ENCODE peak calls at places on chromosomes 4 and X, in eight cellular contexts. One of them, this sample, is unnamed.

GRCh38 chr4:110364911-110365520 is 110.9 kb upstream of the ENPEP start:
- DNase-seq in nucleus accumbens: no peak
- DNase-seq in MV-4-11: no peak
- DNase-seq in AG10803: peak; percentile 19
- DNase-seq in AG08395: no peak
- DNase-seq in ELR: no peak
- DNase-seq in AG09309: no peak
- DNase-seq in SW 1271: no peak
- DNase-seq in this sample: no peak

GRCh38 chr4:105950701-105951100 is 55.4 kb downstream of the NPNT start:
- DNase-seq in nucleus accumbens: no peak
- DNase-seq in MV-4-11: no peak
- DNase-seq in AG10803: no peak
- DNase-seq in AG08395: no peak
- DNase-seq in ELR: no peak
- DNase-seq in AG09309: no peak
- DNase-seq in SW 1271: no peak
- DNase-seq in this sample: no peak

GRCh38 chrX:73855546-73855945 is 292.5 kb downstream of the CHIC1 start:
- DNase-seq in nucleus accumbens: peak; percentile 62
- DNase-seq in MV-4-11: peak; percentile 29
- DNase-seq in AG10803: peak; percentile 51
- DNase-seq in AG08395: peak; percentile 58
- DNase-seq in ELR: peak; percentile 63
- DNase-seq in AG09309: peak; percentile 33
- DNase-seq in SW 1271: peak; percentile 22
- DNase-seq in this sample: peak; percentile 58

GRCh38 chr4:77010841-77011354 is 61.3 kb downstream of the SEPTIN11 start:
- DNase-seq in nucleus accumbens: no peak
- DNase-seq in MV-4-11: no peak
- DNase-seq in AG10803: peak; percentile 91
- DNase-seq in AG08395: peak; percentile 79
- DNase-seq in ELR: peak; percentile 92
- DNase-seq in AG09309: no peak
- DNase-seq in SW 1271: no peak
- DNase-seq in this sample: peak; percentile 40

GRCh38 chr4:107037188-107037587 is 1.1 kb upstream of the DKK2 start:
- DNase-seq in nucleus accumbens: no peak
- DNase-seq in MV-4-11: peak; percentile 23
- DNase-seq in AG10803: peak; percentile 56
- DNase-seq in AG08395: peak; percentile 51
- DNase-seq in ELR: peak; percentile 58
- DNase-seq in AG09309: no peak
- DNase-seq in SW 1271: no peak
- DNase-seq in this sample: peak; percentile 43

GRCh38 chr4:30718021-30718888 is 1.9 kb upstream of the PCDH7 start:
- DNase-seq in nucleus accumbens: peak; percentile 34
- DNase-seq in MV-4-11: no peak
- DNase-seq in AG10803: no peak
- DNase-seq in AG08395: no peak
- DNase-seq in ELR: peak; percentile 75
- DNase-seq in AG09309: no peak
- DNase-seq in SW 1271: no peak
- DNase-seq in this sample: peak; percentile 8

GRCh38 chr4:184237612-184238011 is 19.9 kb upstream of the ENPP6 start:
- DNase-seq in nucleus accumbens: no peak
- DNase-seq in MV-4-11: peak; percentile 3
- DNase-seq in AG10803: no peak
- DNase-seq in AG08395: no peak
- DNase-seq in ELR: no peak
- DNase-seq in AG09309: no peak
- DNase-seq in SW 1271: no peak
- DNase-seq in this sample: no peak

GRCh38 chr4:84939111-84939510 is 27.4 kb downstream of the WDFY3 start:
- DNase-seq in nucleus accumbens: no peak
- DNase-seq in MV-4-11: no peak
- DNase-seq in AG10803: no peak
- DNase-seq in AG08395: no peak
- DNase-seq in ELR: peak; percentile 2
- DNase-seq in AG09309: no peak
- DNase-seq in SW 1271: no peak
- DNase-seq in this sample: no peak

GRCh38 chrX:21382715-21383114 is 8.5 kb downstream of the CNKSR2 start:
- DNase-seq in nucleus accumbens: no peak
- DNase-seq in MV-4-11: no peak
- DNase-seq in AG10803: no peak
- DNase-seq in AG08395: no peak
- DNase-seq in ELR: peak; percentile 16
- DNase-seq in AG09309: no peak
- DNase-seq in SW 1271: no peak
- DNase-seq in this sample: no peak

GRCh38 chr4:74999714-75000309 is 66.9 kb downstream of the PARM1 start:
- DNase-seq in nucleus accumbens: no peak
- DNase-seq in MV-4-11: no peak
- DNase-seq in AG10803: no peak
- DNase-seq in AG08395: no peak
- DNase-seq in ELR: no peak
- DNase-seq in AG09309: no peak
- DNase-seq in SW 1271: no peak
- DNase-seq in this sample: no peak

GRCh38 chr4:154332681-154333421 is 158.7 kb downstream of the DCHS2 start:
- DNase-seq in nucleus accumbens: peak; percentile 70
- DNase-seq in MV-4-11: peak; percentile 28
- DNase-seq in AG10803: no peak
- DNase-seq in AG08395: no peak
- DNase-seq in ELR: no peak
- DNase-seq in AG09309: no peak
- DNase-seq in SW 1271: no peak
- DNase-seq in this sample: peak; percentile 3

GRCh38 chr4:23921993-23922392 is 32.1 kb upstream of the PPARGC1A start:
- DNase-seq in nucleus accumbens: no peak
- DNase-seq in MV-4-11: no peak
- DNase-seq in AG10803: no peak
- DNase-seq in AG08395: no peak
- DNase-seq in ELR: no peak
- DNase-seq in AG09309: no peak
- DNase-seq in SW 1271: no peak
- DNase-seq in this sample: no peak

GRCh38 chr4:176193898-176194297 is 1.5 kb downstream of the SPATA4 start:
- DNase-seq in nucleus accumbens: no peak
- DNase-seq in MV-4-11: no peak
- DNase-seq in AG10803: peak; percentile 79
- DNase-seq in AG08395: peak; percentile 64
- DNase-seq in ELR: peak; percentile 95
- DNase-seq in AG09309: peak; percentile 71
- DNase-seq in SW 1271: no peak
- DNase-seq in this sample: peak; percentile 42

GRCh38 chr4:172601195-172601594 is 567.4 kb upstream of the GALNT7 start:
- DNase-seq in nucleus accumbens: no peak
- DNase-seq in MV-4-11: no peak
- DNase-seq in AG10803: no peak
- DNase-seq in AG08395: no peak
- DNase-seq in ELR: no peak
- DNase-seq in AG09309: no peak
- DNase-seq in SW 1271: no peak
- DNase-seq in this sample: no peak

GRCh38 chr4:151195801-151196200 is 81.2 kb upstream of the PRSS48 start:
- DNase-seq in nucleus accumbens: no peak
- DNase-seq in MV-4-11: no peak
- DNase-seq in AG10803: peak; percentile 64
- DNase-seq in AG08395: peak; percentile 49
- DNase-seq in ELR: peak; percentile 73
- DNase-seq in AG09309: peak; percentile 23
- DNase-seq in SW 1271: no peak
- DNase-seq in this sample: peak; percentile 26

GRCh38 chr4:23504094-23504493 is 385.8 kb downstream of the PPARGC1A start:
- DNase-seq in nucleus accumbens: no peak
- DNase-seq in MV-4-11: no peak
- DNase-seq in AG10803: no peak
- DNase-seq in AG08395: no peak
- DNase-seq in ELR: no peak
- DNase-seq in AG09309: no peak
- DNase-seq in SW 1271: no peak
- DNase-seq in this sample: no peak

GRCh38 chrX:110188701-110189558 is 129.0 kb downstream of the AMMECR1 start:
- DNase-seq in nucleus accumbens: no peak
- DNase-seq in MV-4-11: peak; percentile 73
- DNase-seq in AG10803: peak; percentile 16
- DNase-seq in AG08395: no peak
- DNase-seq in ELR: no peak
- DNase-seq in AG09309: no peak
- DNase-seq in SW 1271: no peak
- DNase-seq in this sample: no peak

GRCh38 chrX:110061138-110061537 is 58.2 kb downstream of the TMEM164 start:
- DNase-seq in nucleus accumbens: no peak
- DNase-seq in MV-4-11: no peak
- DNase-seq in AG10803: no peak
- DNase-seq in AG08395: no peak
- DNase-seq in ELR: no peak
- DNase-seq in AG09309: no peak
- DNase-seq in SW 1271: no peak
- DNase-seq in this sample: no peak

GRCh38 chr4:3868841-3869572 is 102.8 kb downstream of the ADRA2C start:
- DNase-seq in nucleus accumbens: no peak
- DNase-seq in MV-4-11: no peak
- DNase-seq in AG10803: no peak
- DNase-seq in AG08395: no peak
- DNase-seq in ELR: no peak
- DNase-seq in AG09309: no peak
- DNase-seq in SW 1271: no peak
- DNase-seq in this sample: no peak

GRCh38 chr4:46491455-46491854 is 101.5 kb upstream of the GABRA2 start:
- DNase-seq in nucleus accumbens: no peak
- DNase-seq in MV-4-11: no peak
- DNase-seq in AG10803: no peak
- DNase-seq in AG08395: no peak
- DNase-seq in ELR: no peak
- DNase-seq in AG09309: no peak
- DNase-seq in SW 1271: no peak
- DNase-seq in this sample: no peak

GRCh38 chr4:8506373-8507250 is 66.0 kb downstream of the TRMT44 start:
- DNase-seq in nucleus accumbens: no peak
- DNase-seq in MV-4-11: no peak
- DNase-seq in AG10803: peak; percentile 82
- DNase-seq in AG08395: peak; percentile 63
- DNase-seq in ELR: no peak
- DNase-seq in AG09309: peak; percentile 57
- DNase-seq in SW 1271: no peak
- DNase-seq in this sample: peak; percentile 55

GRCh38 chr4:162685401-162685800 is 481.3 kb downstream of the NAF1 start:
- DNase-seq in nucleus accumbens: no peak
- DNase-seq in MV-4-11: no peak
- DNase-seq in AG10803: no peak
- DNase-seq in AG08395: no peak
- DNase-seq in ELR: peak; percentile 10
- DNase-seq in AG09309: no peak
- DNase-seq in SW 1271: no peak
- DNase-seq in this sample: no peak

GRCh38 chr4:88033309-88033708 is 25.9 kb downstream of the PKD2 start:
- DNase-seq in nucleus accumbens: no peak
- DNase-seq in MV-4-11: peak; percentile 64
- DNase-seq in AG10803: peak; percentile 63
- DNase-seq in AG08395: peak; percentile 58
- DNase-seq in ELR: peak; percentile 78
- DNase-seq in AG09309: no peak
- DNase-seq in SW 1271: peak; percentile 38
- DNase-seq in this sample: peak; percentile 41

GRCh38 chr4:16643852-16644251 is 254.6 kb downstream of the LDB2 start:
- DNase-seq in nucleus accumbens: no peak
- DNase-seq in MV-4-11: no peak
- DNase-seq in AG10803: no peak
- DNase-seq in AG08395: no peak
- DNase-seq in ELR: no peak
- DNase-seq in AG09309: no peak
- DNase-seq in SW 1271: no peak
- DNase-seq in this sample: no peak

GRCh38 chr4:171812377-171813194 is 618 bp upstream of the GALNTL6 start:
- DNase-seq in nucleus accumbens: no peak
- DNase-seq in MV-4-11: no peak
- DNase-seq in AG10803: no peak
- DNase-seq in AG08395: peak; percentile 3
- DNase-seq in ELR: no peak
- DNase-seq in AG09309: no peak
- DNase-seq in SW 1271: no peak
- DNase-seq in this sample: no peak

GRCh38 chrX:136880003-136880451 is 498 bp downstream of the RBMX start:
- DNase-seq in nucleus accumbens: peak; percentile 17
- DNase-seq in MV-4-11: no peak
- DNase-seq in AG10803: no peak
- DNase-seq in AG08395: peak; percentile 10
- DNase-seq in ELR: peak; percentile 37
- DNase-seq in AG09309: no peak
- DNase-seq in SW 1271: no peak
- DNase-seq in this sample: peak; percentile 8

GRCh38 chrX:148270499-148270898 is 229.9 kb upstream of the AFF2 start:
- DNase-seq in nucleus accumbens: no peak
- DNase-seq in MV-4-11: no peak
- DNase-seq in AG10803: no peak
- DNase-seq in AG08395: no peak
- DNase-seq in ELR: no peak
- DNase-seq in AG09309: no peak
- DNase-seq in SW 1271: no peak
- DNase-seq in this sample: no peak

This sample was measured in AG08396.